ENCODE peak calls at places on chromosomes 11 and 22, in five cellular contexts. F is tibial nerve; P is CD4-positive, alpha-beta T cell; A is PC-9; N is choroid plexus epithelial cell. R is an unnamed sample.

GRCh38 chr11:9596926-9597325 is 23.5 kb downstream of the WEE1 start:
- DNase-seq in A (no peak), F (no peak), P (no peak), N (no peak), R (no peak)

GRCh38 chr22:47434336-47435203 is 672.1 kb downstream of the TBC1D22A start:
- DNase-seq in F (no peak), A (no peak), P (no peak), N (no peak), R (no peak)

GRCh38 chr11:123363556-123363955 is 66.5 kb upstream of the GRAMD1B start:
- DNase-seq in N (no peak), F (no peak), P (no peak), A (no peak), R (no peak)

GRCh38 chr11:128367573-128367972 is 219.8 kb downstream of the ETS1 start:
- DNase-seq in F (no peak), A (no peak), P (no peak), N (no peak), R (no peak)

GRCh38 chr11:133414503-133414902 is 117.8 kb downstream of the OPCML start:
- DNase-seq in N (no peak), F (no peak), P (no peak), A (no peak), R (no peak)

GRCh38 chr11:10503217-10503616 is 37.8 kb downstream of the RNF141 start:
- DNase-seq in N (no peak), A (no peak), P (no peak), F (no peak), R (no peak)

GRCh38 chr11:106280041-106280440 is 202.6 kb downstream of the AASDHPPT start:
- DNase-seq in A (no peak), F (no peak), N (no peak), P (no peak), R (no peak)

GRCh38 chr11:7609015-7609414 is 64.3 kb downstream of the CYB5R2 start:
- DNase-seq in A (no peak), P (no peak), F (no peak), N (no peak), R (no peak)

GRCh38 chr11:46386674-46387073 is 4.9 kb downstream of the CHRM4 start:
- DNase-seq in F (no peak), N (no peak), P (no peak), A (peak; percentile 70), R (no peak)

GRCh38 chr11:67584205-67584880 is 731 bp downstream of the GSTP1 start:
- DNase-seq in P (peak; percentile 47), A (peak; percentile 68), F (peak; percentile 61), N (peak; percentile 64), R (no peak)

GRCh38 chr11:19691815-19692214 is 20.8 kb upstream of the NAV2 start:
- DNase-seq in P (no peak), N (no peak), A (no peak), F (no peak), R (no peak)

GRCh38 chr11:80350541-80350940 is 909.7 kb upstream of the TENM4 start:
- DNase-seq in A (no peak), N (no peak), F (no peak), P (no peak), R (no peak)

GRCh38 chr11:93547028-93547427 is 3.8 kb upstream of the SMCO4 start:
- DNase-seq in F (no peak), N (no peak), P (no peak), A (no peak), R (no peak)

GRCh38 chr11:45887587-45887986 is 2.1 kb downstream of the MAPK8IP1 start:
- DNase-seq in P (no peak), A (no peak), F (no peak), N (no peak), R (no peak)

GRCh38 chr11:1300121-1300520 is 9.3 kb downstream of the TOLLIP start:
- DNase-seq in N (no peak), F (no peak), P (no peak), A (no peak), R (no peak)

GRCh38 chr11:75476716-75477613 is 44.0 kb upstream of the KLHL35 start:
- DNase-seq in N (no peak), F (no peak), A (no peak), P (no peak), R (no peak)

GRCh38 chr22:25334091-25334490 is 114.7 kb downstream of the CRYBB2 start:
- DNase-seq in A (no peak), N (peak; percentile 10), F (no peak), P (peak; percentile 46), R (no peak)

GRCh38 chr11:2584812-2585565 is 114.8 kb downstream of the KCNQ1OT1 start:
- DNase-seq in N (no peak), A (no peak), F (no peak), P (peak; percentile 29), R (peak; percentile 82)

GRCh38 chr22:43148581-43148980 is 2.8 kb upstream of the TSPO start:
- DNase-seq in F (no peak), A (no peak), N (no peak), P (no peak), R (no peak)

GRCh38 chr22:30459206-30460052 is 12.4 kb downstream of the SEC14L3 start:
- DNase-seq in P (no peak), F (no peak), A (no peak), N (peak; percentile 39), R (no peak)

GRCh38 chr11:134116210-134116609 is 47.3 kb downstream of the JAM3 start:
- DNase-seq in P (no peak), N (no peak), A (no peak), F (no peak), R (no peak)

GRCh38 chr11:45982656-45983470 is 60.4 kb downstream of the LARGE2 start:
- DNase-seq in P (no peak), A (no peak), F (no peak), N (peak; percentile 78), R (no peak)

GRCh38 chr22:38313384-38313955 is 3.8 kb downstream of the CSNK1E start:
- DNase-seq in A (no peak), P (no peak), N (peak; percentile 94), F (no peak), R (no peak)

GRCh38 chr11:45924927-45925326 is 2.5 kb downstream of the LARGE2 start:
- DNase-seq in P (no peak), A (no peak), F (no peak), N (no peak), R (no peak)

GRCh38 chr11:79768343-79768742 is 327.5 kb upstream of the TENM4 start:
- DNase-seq in A (no peak), P (no peak), F (no peak), N (no peak), R (no peak)

GRCh38 chr11:66363805-66364535 is 7.6 kb downstream of the SLC29A2 start:
- DNase-seq in A (no peak), N (peak; percentile 30), P (peak; percentile 76), F (no peak), R (peak; percentile 90)

GRCh38 chr11:93822359-93822758 is 28.1 kb downstream of the VSTM5 start:
- DNase-seq in A (no peak), N (no peak), P (no peak), F (no peak), R (no peak)

GRCh38 chr22:46563381-46564083 is 26.1 kb upstream of the CELSR1 start:
- DNase-seq in A (peak; percentile 61), N (peak; percentile 67), P (peak; percentile 83), F (peak; percentile 79), R (peak; percentile 79)

GRCh38 chr11:87926250-87926970 is 248.8 kb downstream of the RAB38 start:
- DNase-seq in F (no peak), N (peak; percentile 78), P (no peak), A (peak; percentile 68), R (no peak)

GRCh38 chr22:46107089-46107664 is 43.1 kb upstream of the PPARA start:
- DNase-seq in A (no peak), P (no peak), F (no peak), N (no peak), R (no peak)

DNA sequence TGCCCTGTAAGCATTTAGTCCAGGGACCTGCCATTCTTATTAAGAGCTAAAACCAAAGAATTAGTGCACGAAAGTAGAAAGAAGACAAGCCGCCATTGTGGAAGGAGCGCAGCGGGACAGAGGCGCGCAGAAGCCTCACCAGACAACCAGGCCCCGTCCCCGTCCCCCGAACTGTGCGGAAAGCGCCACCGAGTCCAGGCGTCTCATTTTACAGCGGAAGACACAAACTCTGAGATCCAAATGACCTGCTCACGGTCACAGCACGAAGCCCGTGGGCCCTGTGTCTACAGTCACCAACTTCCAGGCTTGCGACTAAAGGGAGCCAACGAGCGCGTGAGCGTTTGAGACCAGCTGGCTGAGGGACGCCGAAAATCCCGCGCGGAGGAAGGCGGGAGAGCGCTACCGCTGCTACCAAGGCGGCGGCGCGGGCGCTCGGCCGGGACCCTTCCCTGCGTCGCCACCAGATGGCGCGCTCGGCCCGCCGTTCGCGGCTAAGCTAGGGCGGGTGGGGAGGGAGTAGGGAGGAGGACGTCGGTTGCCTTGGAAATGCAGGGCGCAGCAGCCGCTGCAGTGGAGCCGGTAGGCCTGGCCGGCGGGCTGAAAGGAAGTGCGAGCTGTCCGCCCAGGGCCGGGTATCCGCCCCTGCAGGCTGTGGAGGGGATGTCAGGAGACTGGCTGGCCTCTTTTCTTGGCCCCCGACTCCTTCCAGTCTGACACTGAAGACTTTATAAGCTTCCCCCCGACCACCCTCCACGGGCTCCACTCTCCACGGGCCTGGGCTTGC is 434 bp upstream of the CCDC83 start:
- DNase-seq in P (peak; percentile 93), F (peak; percentile 79), N (peak; percentile 95), A (peak; percentile 86), R (peak; percentile 96)
- TF ChIP-seq CTCF in P (peak; percentile 87), F (peak; percentile 97), N (peak; percentile 57), A (peak; percentile 91), R (peak; percentile 94)

DNA sequence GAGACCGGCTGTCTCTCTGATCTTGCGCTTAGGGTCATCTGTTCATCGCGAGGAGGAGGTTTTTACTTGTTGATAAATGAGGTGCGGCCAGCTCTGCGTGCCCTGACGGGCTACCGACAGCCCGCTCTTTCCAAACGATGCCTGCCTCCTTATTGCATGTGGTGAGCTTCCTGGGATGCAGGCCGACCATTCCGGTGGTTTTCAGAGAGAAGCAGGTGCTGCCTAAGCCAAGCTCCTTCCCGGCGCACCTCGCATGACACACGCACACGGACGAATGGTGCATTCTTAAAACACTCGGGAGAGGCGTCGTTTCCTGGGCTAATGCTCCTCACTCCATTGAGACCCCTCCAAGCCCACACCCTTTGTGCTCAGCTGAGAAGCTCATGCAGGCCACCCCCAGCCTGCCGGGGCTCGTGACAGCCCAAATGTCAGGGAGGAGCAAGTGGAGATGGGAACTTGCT is 456.8 kb downstream of the BRD1 start:
- DNase-seq in A (no peak), N (no peak), F (no peak), P (peak; percentile 12), R (peak; percentile 53)
- TF ChIP-seq CTCF in A (no peak), N (no peak), F (no peak), P (no peak), R (no peak)

GRCh38 chr11:119322360-119322739 is 5.4 kb upstream of the MCAM start:
- DNase-seq in F (no peak), P (no peak), N (no peak), A (no peak), R (no peak)
- TF ChIP-seq CTCF in F (no peak), P (no peak), N (peak; percentile 20), A (no peak), R (no peak)

GRCh38 chr11:96242191-96242845 is 100.7 kb downstream of the MAML2 start:
- DNase-seq in F (no peak), A (peak; percentile 65), N (peak; percentile 62), P (no peak), R (no peak)

GRCh38 chr11:96238563-96239166 is 104.3 kb downstream of the MAML2 start:
- DNase-seq in F (no peak), N (peak; percentile 46), P (no peak), A (no peak), R (no peak)

GRCh38 chr11:96237759-96238158 is 105.2 kb downstream of the MAML2 start:
- DNase-seq in A (peak; percentile 76), F (no peak), N (no peak), P (no peak), R (no peak)

GRCh38 chr11:96242971-96243647 is 99.9 kb downstream of the MAML2 start:
- DNase-seq in A (peak; percentile 97), F (peak; percentile 92), P (peak; percentile 67), N (peak; percentile 99), R (peak; percentile 97)

GRCh38 chr11:96241351-96241841 is 101.6 kb downstream of the MAML2 start:
- DNase-seq in A (no peak), P (no peak), N (no peak), F (no peak), R (no peak)
- TF ChIP-seq CTCF in A (peak; percentile 4), P (no peak), N (peak; percentile 41), F (no peak), R (peak; percentile 68)

R was measured in chondrocyte.